ENCODE peak calls at places on chromosomes 12 and 14, in four cellular contexts. I, Y, C and D are unnamed samples.

GRCh38 chr12:46222642-46223041 is 46.2 kb downstream of the SLC38A1 start:
- DNase-seq in Y (no peak), I (no peak), C (no peak), D (no peak)

GRCh38 chr12:4312251-4312650 is 8.8 kb upstream of the TIGAR start:
- DNase-seq in I (no peak), C (no peak), Y (no peak), D (no peak)

GRCh38 chr14:55749201-55749812 is 169.3 kb downstream of the KTN1 start:
- DNase-seq in I (no peak), Y (no peak), C (peak), D (no peak)

GRCh38 chr12:131682511-131682895 is 28.4 kb upstream of the SFSWAP start:
- DNase-seq in Y (no peak), I (no peak), C (no peak), D (no peak)

GRCh38 chr12:95173392-95174251 is 43.6 kb downstream of the FGD6 start:
- DNase-seq in I (no peak), C (peak), Y (no peak), D (no peak)

GRCh38 chr12:19150273-19150895 is 20.9 kb downstream of the PLEKHA5 start:
- DNase-seq in Y (no peak), I (no peak), C (no peak), D (no peak)

GRCh38 chr12:54032220-54032619 is 630 bp upstream of the HOXC5 start:
- DNase-seq in Y (no peak), I (no peak), C (no peak), D (no peak)

GRCh38 chr14:105325303-105325702 is 10.8 kb downstream of the PACS2 start:
- DNase-seq in C (no peak), I (no peak), Y (no peak), D (no peak)

GRCh38 chr12:91155990-91156389 is 26.6 kb downstream of the DCN start:
- DNase-seq in C (no peak), Y (no peak), I (no peak), D (no peak)

GRCh38 chr14:85233756-85234545 is 296.0 kb upstream of the FLRT2 start:
- DNase-seq in I (no peak), Y (no peak), C (peak), D (no peak)

GRCh38 chr12:64544796-64545382 is 65.4 kb upstream of the RASSF3 start:
- DNase-seq in Y (no peak), C (no peak), I (no peak), D (no peak)

GRCh38 chr12:57832966-57833365 is 13.6 kb downstream of the CTDSP2 start:
- DNase-seq in Y (no peak), I (no peak), C (no peak), D (no peak)

GRCh38 chr14:93525691-93526451 is 95.1 kb downstream of the UNC79 start:
- DNase-seq in I (no peak), C (peak), Y (no peak), D (no peak)

GRCh38 chr14:34365309-34365915 is 96.6 kb downstream of the SPTSSA start:
- DNase-seq in C (peak), Y (no peak), I (no peak), D (no peak)
- TF ChIP-seq CTCF in C (peak), Y (no peak), I (peak), D (no peak)

DNA sequence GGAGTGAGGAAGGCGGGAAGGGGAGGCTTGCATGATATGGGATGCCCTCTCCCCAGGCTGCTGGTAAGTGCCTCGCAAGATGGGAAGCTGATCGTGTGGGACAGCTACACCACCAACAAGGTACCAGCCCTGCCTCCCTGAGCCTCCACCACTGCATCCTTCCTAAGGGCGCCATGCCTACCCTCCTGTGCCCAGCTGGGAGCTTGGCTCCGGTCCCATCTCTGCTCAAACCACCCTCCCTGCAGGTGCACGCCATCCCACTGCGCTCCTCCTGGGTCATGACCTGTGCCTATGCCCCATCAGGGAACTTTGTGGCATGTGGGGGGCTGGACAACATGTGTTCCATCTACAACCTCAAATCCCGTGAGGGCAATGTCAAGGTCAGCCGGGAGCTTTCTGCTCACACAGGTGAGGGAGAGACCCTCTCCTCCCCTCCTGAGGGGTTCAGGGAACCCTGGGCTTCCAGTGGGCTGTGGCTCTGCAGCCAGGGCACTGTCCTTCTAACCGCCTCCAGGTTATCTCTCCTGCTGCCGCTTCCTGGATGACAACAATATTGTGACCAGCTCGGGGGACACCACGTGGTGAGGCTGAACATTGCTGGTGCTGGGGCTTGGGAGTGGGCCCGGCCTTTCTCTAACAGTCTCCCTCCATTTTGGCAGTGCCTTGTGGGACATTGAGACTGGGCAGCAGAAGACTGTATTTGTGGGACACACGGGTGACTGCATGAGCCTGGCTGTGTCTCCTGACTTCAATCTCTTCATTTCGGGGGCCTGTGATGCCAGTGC is 2.6 kb downstream of the GNB3 start:
- DNase-seq in I (no peak), Y (no peak), C (no peak), D (no peak)
- TF ChIP-seq CTCF in I (no peak), Y (no peak), C (no peak), D (no peak)

DNA sequence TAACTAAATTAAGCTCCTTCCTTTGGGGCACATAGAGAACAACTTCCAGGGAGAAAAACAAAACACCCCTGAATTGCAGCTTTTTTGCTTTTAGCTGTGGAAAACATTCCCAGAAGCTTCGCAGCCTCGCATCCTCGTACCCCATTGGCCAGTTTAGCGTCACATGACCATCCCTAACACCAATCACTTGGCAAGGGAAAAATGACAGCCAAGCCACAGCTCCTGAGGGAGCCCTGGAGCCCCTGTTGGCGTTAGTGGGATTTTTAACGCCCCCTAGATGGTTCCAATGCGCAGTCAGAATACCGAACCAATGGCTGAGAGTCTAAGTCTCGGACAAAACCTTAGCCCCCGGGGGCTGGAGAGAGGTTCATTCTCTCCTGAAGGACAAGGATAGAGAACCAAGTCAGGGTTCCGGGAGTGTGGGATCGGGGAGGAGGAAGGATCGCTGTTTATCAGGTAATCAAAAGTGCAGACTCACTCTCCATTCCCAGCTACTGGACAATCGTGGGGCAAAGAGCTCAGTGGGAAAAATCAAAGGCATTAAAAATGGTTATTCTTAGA is 135.6 kb upstream of the HIF1A start:
- DNase-seq in I (no peak), C (no peak), Y (no peak), D (no peak)
- TF ChIP-seq CTCF in I (no peak), C (no peak), Y (no peak), D (no peak)

GRCh38 chr14:52044791-52045522 is 23.9 kb downstream of the NID2 start:
- DNase-seq in C (peak), Y (no peak), I (no peak), D (no peak)

GRCh38 chr14:52040598-52040997 is 28.3 kb downstream of the NID2 start:
- DNase-seq in I (no peak), C (no peak), Y (no peak), D (no peak)

GRCh38 chr14:52042371-52043037 is 26.4 kb downstream of the NID2 start:
- DNase-seq in I (no peak), Y (no peak), C (no peak), D (no peak)

GRCh38 chr14:52046376-52046917 is 22.4 kb downstream of the NID2 start:
- DNase-seq in Y (no peak), I (no peak), C (peak), D (no peak)

GRCh38 chr14:52043690-52044089 is 25.2 kb downstream of the NID2 start:
- DNase-seq in I (no peak), Y (no peak), C (peak), D (no peak)
- TF ChIP-seq CTCF in I (peak), Y (peak), C (peak), D (no peak)

DNA sequence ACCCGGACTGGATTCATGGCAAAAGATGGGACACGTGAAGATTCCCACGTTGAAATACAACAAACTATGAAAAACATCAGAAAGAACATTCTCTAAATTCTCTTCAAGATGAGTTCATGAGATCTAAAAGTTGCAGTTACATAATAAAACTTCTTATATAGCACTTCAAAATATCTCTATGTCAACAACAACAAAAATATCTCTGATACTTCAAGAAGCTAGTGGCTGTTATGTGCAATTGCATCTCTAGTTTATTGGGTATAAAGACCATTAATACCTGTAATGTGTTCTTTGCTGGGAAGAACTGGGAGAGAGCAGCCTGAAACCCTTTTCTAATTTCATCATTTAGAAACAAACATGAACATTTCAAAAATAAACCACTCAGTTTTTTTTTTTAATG is 69.2 kb upstream of the RGS6 start:
- DNase-seq in I (no peak), Y (no peak), C (no peak), D (no peak)
- TF ChIP-seq CTCF in I (peak), Y (no peak), C (peak), D (no peak)

GRCh38 chr14:68961781-68962584 is 17.1 kb downstream of the ACTN1 start:
- DNase-seq in C (peak), Y (no peak), I (no peak), D (no peak)

GRCh38 chr14:68962681-68963080 is 16.4 kb downstream of the ACTN1 start:
- DNase-seq in Y (no peak), I (no peak), C (no peak), D (no peak)

GRCh38 chr14:68959035-68959434 is 20.1 kb downstream of the ACTN1 start:
- DNase-seq in C (no peak), Y (no peak), I (no peak), D (no peak)

GRCh38 chr14:68960123-68960522 is 19.0 kb downstream of the ACTN1 start:
- DNase-seq in Y (no peak), C (no peak), I (no peak), D (no peak)

DNA sequence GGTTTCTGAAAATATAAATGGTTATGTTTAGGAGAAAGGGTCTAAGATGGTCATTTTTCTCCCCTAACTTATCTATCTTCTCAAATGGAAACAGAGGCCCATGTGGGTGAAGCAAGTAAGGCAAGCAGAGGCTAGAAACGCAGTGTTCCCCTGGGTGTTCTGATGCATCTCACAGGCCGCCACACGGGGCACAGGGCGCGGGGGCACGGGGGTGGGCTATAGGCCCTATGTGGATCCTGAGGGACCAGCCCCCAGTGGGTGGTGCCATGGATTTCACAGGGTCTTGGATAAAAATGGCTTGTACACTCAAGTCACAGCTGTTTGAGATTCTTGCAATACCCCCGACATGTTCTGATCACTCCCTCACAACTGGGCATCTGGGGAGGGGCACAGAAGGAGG is 17.7 kb downstream of the ACTN1 start:
- DNase-seq in I (no peak), C (no peak), Y (no peak), D (no peak)
- TF ChIP-seq CTCF in I (no peak), C (no peak), Y (no peak), D (no peak)

DNA sequence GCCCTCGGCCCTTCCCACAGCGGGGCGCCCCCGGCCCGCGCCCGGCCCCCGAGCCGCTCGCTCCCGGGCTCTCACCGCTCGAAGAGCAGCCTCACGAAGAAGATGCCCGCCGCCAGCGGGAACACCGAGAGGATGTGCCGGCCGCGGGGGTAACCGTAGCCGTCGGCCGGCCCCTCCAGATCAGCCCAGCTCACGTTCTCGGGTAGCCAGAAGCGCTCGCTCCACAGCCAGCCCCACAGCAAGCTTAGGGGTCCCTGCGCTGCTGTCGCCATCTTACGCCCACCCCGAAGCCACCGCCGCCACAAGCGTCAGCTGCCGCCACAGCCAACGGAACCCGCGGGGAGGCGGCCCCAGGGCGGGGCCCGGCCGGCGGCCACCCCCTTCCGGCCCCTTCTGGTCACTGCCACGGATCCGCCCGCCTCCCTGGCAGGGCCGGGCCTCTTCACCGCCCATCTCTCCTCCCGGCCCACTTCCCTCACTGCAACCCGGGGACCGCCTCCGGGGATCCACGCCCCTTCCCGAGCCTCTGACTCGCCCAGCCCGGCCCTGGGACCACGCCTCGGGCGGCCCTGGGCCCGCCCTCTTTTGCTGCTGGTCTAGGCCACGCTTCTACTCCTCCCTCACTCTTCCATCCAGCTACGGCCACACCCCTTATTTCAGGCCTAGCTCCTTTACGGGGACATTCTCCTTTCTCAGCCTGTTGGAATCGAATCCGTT is at the start of gene CERS5:
- DNase-seq in Y (peak), C (peak), I (peak), D (peak)
- TF ChIP-seq CTCF in Y (no peak), C (no peak), I (peak), D (no peak)